ENCODE peak calls at places on chromosomes 16 and 17, in seven cellular contexts. O, P, F, H, S, Q and B are unnamed samples. For H3K4me1, the result is how much of the 10 kb centered on the place peaks cover.

GRCh38 chr17:72702998-72703397 is 389.5 kb downstream of the SLC39A11 start:
- DNase-seq in O (no peak), P (no peak), F (no peak), H (no peak), S (peak), Q (no peak), B (no peak)

GRCh38 chr16:46885960-46886763 is 2.0 kb downstream of the GPT2 start:
- DNase-seq in O (peak), P (peak), F (no peak), H (no peak), S (peak), Q (no peak), B (peak)

GRCh38 chr16:58264961-58265479 is 29.8 kb downstream of the PRSS54 start:
- DNase-seq in O (peak), P (peak), F (no peak), H (no peak), S (peak), Q (peak), B (no peak)

GRCh38 chr16:84514874-84515835 is 10.7 kb upstream of the MEAK7 start:
- DNase-seq in O (no peak), P (no peak), F (no peak), H (no peak), S (no peak), Q (peak), B (no peak)

GRCh38 chr17:50219345-50219744 is 17.9 kb upstream of the COL1A1 start:
- DNase-seq in O (no peak), P (peak), F (no peak), H (no peak), S (peak), Q (no peak), B (no peak)

GRCh38 chr16:25177831-25178688 is 38.7 kb upstream of the AQP8 start:
- DNase-seq in O (no peak), P (peak), F (no peak), H (no peak), S (no peak), Q (no peak), B (no peak)

GRCh38 chr17:1487939-1488825 is 4.3 kb downstream of the MYO1C start:
- DNase-seq in O (peak), P (peak), F (peak), H (peak), S (peak), Q (peak), B (peak)

GRCh38 chr16:30084816-30085159 is 6.9 kb downstream of the TBX6 start:
- DNase-seq in O (no peak), P (no peak), F (no peak), H (no peak), S (no peak), Q (no peak), B (no peak)

GRCh38 chr16:53429221-53429943 is 4.9 kb upstream of the RBL2 start:
- DNase-seq in O (no peak), P (peak), F (no peak), H (no peak), S (peak), Q (peak), B (no peak)

GRCh38 chr17:42608692-42609181 is 437 bp downstream of the RETREG3 start:
- DNase-seq in O (no peak), P (no peak), F (no peak), H (no peak), S (no peak), Q (peak), B (no peak)

GRCh38 chr16:47143677-47144558 is at the start of gene NETO2:
- DNase-seq in O (peak), P (peak), F (peak), H (peak), S (peak), Q (peak), B (peak)

GRCh38 chr17:77898521-77899434 is 59.7 kb upstream of the TNRC6C start:
- DNase-seq in O (no peak), P (no peak), F (no peak), H (no peak), S (no peak), Q (no peak), B (no peak)

GRCh38 chr17:43907425-43907981 is at the start of gene MPP2:
- DNase-seq in O (peak), P (peak), F (peak), H (peak), S (peak), Q (peak), B (peak)

GRCh38 chr17:61411944-61412859 is 12.6 kb downstream of the TBX2 start:
- DNase-seq in O (peak), P (peak), F (peak), H (peak), S (peak), Q (peak), B (peak)

GRCh38 chr17:79815836-79816371 is 19.0 kb upstream of the CBX8 start:
- DNase-seq in O (no peak), P (no peak), F (peak), H (no peak), S (no peak), Q (no peak), B (no peak)

GRCh38 chr17:72351884-72352346 is 231.1 kb downstream of the SOX9 start:
- DNase-seq in O (peak), P (no peak), F (peak), H (peak), S (no peak), Q (no peak), B (no peak)

DNA sequence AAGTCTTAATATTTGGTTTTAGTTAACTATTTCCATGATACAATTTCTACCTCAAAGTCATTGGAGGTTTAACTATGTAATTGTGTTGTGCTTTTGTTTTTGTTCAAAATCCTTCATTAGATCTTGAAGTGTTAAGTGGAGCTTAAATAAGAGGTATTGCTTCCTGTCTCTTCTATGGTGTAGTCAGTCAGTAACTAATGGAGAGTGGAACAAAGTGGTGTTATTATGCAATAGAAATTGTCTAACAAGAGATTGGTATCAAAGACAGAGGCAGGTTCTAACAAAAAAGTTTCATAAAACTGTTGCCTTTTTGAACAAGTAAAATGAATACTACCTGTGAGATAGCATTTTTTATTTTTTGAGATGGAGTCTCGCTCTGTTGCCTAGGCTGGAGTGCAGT is 45.2 kb downstream of the GRB7 start:
- DNase-seq in O (no peak), P (no peak), F (no peak), H (no peak), S (no peak), Q (peak), B (no peak)
- H2BK120ac ChIP-seq in O (no peak), P (no peak), F (no peak), H (no peak), S (no peak), Q (no peak), B (no peak)

DNA sequence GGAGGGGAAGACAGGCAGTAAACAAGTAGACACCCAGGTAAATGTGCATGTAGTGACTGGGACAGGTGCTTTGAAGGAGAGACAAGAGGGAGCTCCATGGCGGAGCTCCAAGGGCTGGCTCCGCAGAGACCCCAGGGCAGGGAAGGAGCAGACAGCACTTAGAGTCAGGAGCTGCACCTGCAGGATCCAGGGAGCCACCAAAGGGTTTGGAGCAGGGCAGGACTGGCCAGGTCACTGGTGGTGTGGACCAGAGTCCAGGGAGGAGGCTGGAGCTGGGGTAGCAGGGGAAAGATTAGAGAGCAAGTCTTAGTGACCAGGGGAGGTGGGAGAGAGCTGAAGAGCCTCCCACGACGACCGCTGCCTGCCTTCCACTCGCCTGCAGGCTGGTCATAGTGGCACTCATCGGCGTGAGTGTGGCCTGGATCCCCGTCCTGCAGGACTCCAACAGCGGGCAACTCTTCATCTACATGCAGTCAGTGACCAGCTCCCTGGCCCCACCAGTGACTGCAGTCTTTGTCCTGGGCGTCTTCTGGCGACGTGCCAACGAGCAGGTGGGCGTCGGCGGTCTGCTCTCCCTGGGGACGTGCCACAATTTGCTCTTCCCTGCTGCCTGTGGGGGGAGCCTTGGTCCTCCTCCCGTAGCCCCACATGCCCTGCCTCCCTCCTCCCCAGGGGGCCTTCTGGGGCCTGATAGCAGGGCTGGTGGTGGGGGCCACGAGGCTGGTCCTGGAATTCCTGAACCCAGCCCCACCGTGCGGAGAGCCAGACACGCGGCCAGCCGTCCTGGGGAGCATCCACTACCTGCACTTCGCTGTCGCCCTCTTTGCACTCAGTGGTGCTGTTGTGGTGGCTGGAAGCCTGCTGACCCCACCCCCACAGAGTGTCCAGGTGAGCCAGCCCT is 14.7 kb upstream of the FAM83G start:
- DNase-seq in O (no peak), P (no peak), F (no peak), H (no peak), S (no peak), Q (no peak), B (no peak)
- H3K23ac ChIP-seq in O (no peak), P (no peak), F (no peak), H (no peak), S (no peak), Q (no peak), B (peak)

GRCh38 chr16:88720396-88720970 is 14.2 kb downstream of the CTU2 start:
- DNase-seq in O (no peak), P (no peak), F (no peak), H (no peak), S (no peak), Q (no peak), B (no peak)

GRCh38 chr16:88721236-88721635 is 14.9 kb downstream of the CTU2 start:
- DNase-seq in O (no peak), P (no peak), F (no peak), H (no peak), S (no peak), Q (no peak), B (no peak)

GRCh38 chr16:88718178-88718577 is 11.9 kb downstream of the CTU2 start:
- DNase-seq in O (no peak), P (no peak), F (no peak), H (no peak), S (no peak), Q (no peak), B (no peak)

GRCh38 chr16:88719933-88720296 is 13.6 kb downstream of the CTU2 start:
- DNase-seq in O (no peak), P (no peak), F (no peak), H (no peak), S (no peak), Q (no peak), B (no peak)

GRCh38 chr16:88719267-88719932 is 13.1 kb downstream of the CTU2 start:
- DNase-seq in O (no peak), P (no peak), F (no peak), H (no peak), S (no peak), Q (no peak), B (no peak)
- H3K4me1 ChIP-seq in O (under half), P (under half), F (under half), H (under half), S (under half), Q (under half), B (under half)

DNA sequence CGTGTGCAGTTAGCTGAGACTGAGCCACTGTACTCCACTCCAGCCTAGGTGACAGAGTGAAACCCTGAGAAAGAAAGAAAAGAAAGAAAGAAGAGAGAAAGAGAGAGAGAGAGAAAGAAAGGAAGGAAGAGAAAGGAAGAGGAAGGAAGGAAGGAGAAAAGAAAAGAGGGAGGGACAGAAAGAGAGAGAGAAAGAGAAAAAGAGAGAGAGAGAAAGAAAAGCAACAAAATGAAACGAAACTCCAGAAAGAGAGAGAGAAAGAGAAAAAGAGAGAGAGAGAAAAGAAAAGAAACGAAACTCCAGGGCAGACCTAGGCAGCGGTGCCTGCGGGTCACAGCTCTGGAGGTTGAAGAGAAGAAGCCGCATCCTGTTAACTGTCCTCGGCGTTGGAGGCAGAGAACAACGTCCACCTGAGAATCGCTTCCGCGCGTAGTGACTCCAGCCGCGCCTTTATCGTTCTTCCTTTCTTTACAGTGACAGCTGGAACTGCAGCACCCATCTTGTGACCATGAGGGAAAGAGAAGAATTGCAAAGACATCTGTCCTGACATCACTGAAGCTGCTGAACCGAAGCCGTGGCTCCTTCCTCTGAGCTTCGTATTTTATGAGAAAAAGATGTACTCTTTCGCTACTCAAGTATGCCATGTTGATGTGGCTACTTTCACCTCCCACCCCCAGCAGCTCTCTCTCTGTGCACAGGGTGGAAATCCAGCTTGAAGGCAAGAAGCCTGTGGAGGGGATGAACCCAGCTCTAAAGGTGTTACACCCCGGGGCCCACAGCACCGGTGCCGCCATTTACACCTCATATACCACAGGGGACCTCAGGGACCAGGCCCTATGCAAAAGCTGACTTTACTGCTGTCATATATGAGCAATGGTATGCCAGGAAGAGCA is 56.9 kb upstream of the DOC2B start:
- DNase-seq in O (no peak), P (no peak), F (peak), H (no peak), S (no peak), Q (no peak), B (no peak)
- H2BK120ac ChIP-seq in O (no peak), P (no peak), F (no peak), H (no peak), S (no peak), Q (no peak), B (no peak)